ENCODE peak calls at places on chromosomes 6 and 20, in nine cellular contexts. C is Peyer's patch; T is GM12878; L is CD8-positive, alpha-beta T cell; V is esophagus muscularis mucosa; W is right lobe of liver; U is H9; P is mesenchymal stem cell; E is mammary epithelial cell. I is an unnamed sample. For H3K27me3, the result is how much of the 10 kb centered on the place peaks cover.

GRCh38 chr6:52087498-52087999 is at the start of gene PKHD1:
- DNase-seq in C (no peak), V (no peak), W (no peak), E (peak), L (no peak), T (no peak), P (no peak), U (no peak), I (peak)

GRCh38 chr20:19211661-19212523 is 550 bp upstream of the SLC24A3 start:
- DNase-seq in U (peak), P (no peak), T (no peak), V (no peak), E (no peak), W (peak), C (no peak), L (no peak), I (peak)

GRCh38 chr20:5933802-5934436 is 16.4 kb downstream of the TRMT6 start:
- DNase-seq in P (peak), W (no peak), C (no peak), E (no peak), V (no peak), T (peak), L (no peak), U (no peak), I (peak)

GRCh38 chr6:158803733-158804143 is 15.4 kb downstream of the EZR start:
- DNase-seq in T (no peak), L (peak), U (no peak), P (peak), V (no peak), W (no peak), C (peak), E (peak), I (no peak)

GRCh38 chr6:3125832-3126231 is 7.3 kb downstream of the BPHL start:
- DNase-seq in P (no peak), V (no peak), C (no peak), T (no peak), W (no peak), U (no peak), L (no peak), E (no peak), I (no peak)

GRCh38 chr6:139391709-139392108 is 17.3 kb upstream of the CITED2 start:
- DNase-seq in T (no peak), E (no peak), W (no peak), L (no peak), P (no peak), C (no peak), U (no peak), V (peak), I (no peak)

GRCh38 chr6:122714059-122714458 is 65.5 kb upstream of the FABP7 start:
- DNase-seq in C (no peak), E (no peak), U (no peak), L (no peak), T (no peak), V (no peak), W (no peak), P (no peak), I (no peak)

GRCh38 chr6:122845916-122846632 is 57.0 kb downstream of the SMPDL3A start:
- DNase-seq in P (peak), E (no peak), V (no peak), T (no peak), U (no peak), L (no peak), W (no peak), C (no peak), I (no peak)

GRCh38 chr20:34703061-34703572 is 1.0 kb upstream of the TP53INP2 start:
- DNase-seq in E (no peak), C (no peak), W (no peak), P (no peak), U (no peak), V (no peak), L (no peak), T (no peak), I (no peak)

GRCh38 chr6:134379086-134379485 is 61.2 kb upstream of the SGK1 start:
- DNase-seq in U (peak), L (no peak), E (peak), T (peak), P (no peak), V (no peak), C (peak), W (no peak), I (peak)

GRCh38 chr6:75117701-75118100 is 88.2 kb downstream of the COL12A1 start:
- DNase-seq in V (no peak), C (no peak), W (no peak), U (no peak), E (no peak), P (no peak), L (no peak), T (no peak), I (no peak)

GRCh38 chr6:74932214-74932923 is 273.5 kb downstream of the COL12A1 start:
- DNase-seq in C (no peak), L (no peak), T (no peak), V (no peak), U (no peak), P (peak), E (no peak), W (no peak), I (no peak)

GRCh38 chr20:11468880-11469279 is 448.8 kb upstream of the BTBD3 start:
- DNase-seq in U (no peak), T (no peak), E (no peak), W (no peak), L (no peak), P (no peak), C (no peak), V (no peak), I (no peak)

GRCh38 chr20:50312682-50313187 is 122.1 kb downstream of the CEBPB start:
- DNase-seq in L (no peak), E (peak), P (peak), C (peak), W (peak), T (no peak), U (no peak), V (peak), I (no peak)

GRCh38 chr6:150245148-150245547 is 102.3 kb downstream of the PPP1R14C start:
- DNase-seq in C (no peak), W (no peak), U (no peak), P (no peak), V (no peak), L (no peak), T (no peak), E (no peak), I (no peak)

GRCh38 chr6:42702200-42702599 is 20.2 kb downstream of the PRPH2 start:
- DNase-seq in W (no peak), P (peak), U (no peak), E (peak), C (no peak), V (no peak), T (no peak), L (no peak), I (no peak)

GRCh38 chr6:52598123-52598823 is 21.4 kb upstream of the TRAM2 start:
- DNase-seq in C (peak), T (no peak), L (no peak), E (no peak), W (peak), P (peak), V (no peak), U (peak), I (peak)

GRCh38 chr20:56322661-56323060 is 36.1 kb upstream of the FAM210B start:
- DNase-seq in P (no peak), C (no peak), V (no peak), L (no peak), T (no peak), W (no peak), E (no peak), U (no peak), I (no peak)

GRCh38 chr6:10578718-10579117 is 57.6 kb downstream of the GCNT2 start:
- DNase-seq in L (no peak), P (no peak), T (no peak), V (no peak), C (no peak), U (no peak), E (no peak), W (no peak), I (no peak)

GRCh38 chr6:128882991-128883571 is at the start of gene LAMA2:
- DNase-seq in V (peak), P (peak), L (no peak), W (peak), U (peak), E (no peak), C (peak), T (no peak), I (peak)

GRCh38 chr6:6405031-6405430 is 84.6 kb upstream of the F13A1 start:
- DNase-seq in T (no peak), C (no peak), W (no peak), P (no peak), L (no peak), E (no peak), U (no peak), V (no peak), I (no peak)

DNA sequence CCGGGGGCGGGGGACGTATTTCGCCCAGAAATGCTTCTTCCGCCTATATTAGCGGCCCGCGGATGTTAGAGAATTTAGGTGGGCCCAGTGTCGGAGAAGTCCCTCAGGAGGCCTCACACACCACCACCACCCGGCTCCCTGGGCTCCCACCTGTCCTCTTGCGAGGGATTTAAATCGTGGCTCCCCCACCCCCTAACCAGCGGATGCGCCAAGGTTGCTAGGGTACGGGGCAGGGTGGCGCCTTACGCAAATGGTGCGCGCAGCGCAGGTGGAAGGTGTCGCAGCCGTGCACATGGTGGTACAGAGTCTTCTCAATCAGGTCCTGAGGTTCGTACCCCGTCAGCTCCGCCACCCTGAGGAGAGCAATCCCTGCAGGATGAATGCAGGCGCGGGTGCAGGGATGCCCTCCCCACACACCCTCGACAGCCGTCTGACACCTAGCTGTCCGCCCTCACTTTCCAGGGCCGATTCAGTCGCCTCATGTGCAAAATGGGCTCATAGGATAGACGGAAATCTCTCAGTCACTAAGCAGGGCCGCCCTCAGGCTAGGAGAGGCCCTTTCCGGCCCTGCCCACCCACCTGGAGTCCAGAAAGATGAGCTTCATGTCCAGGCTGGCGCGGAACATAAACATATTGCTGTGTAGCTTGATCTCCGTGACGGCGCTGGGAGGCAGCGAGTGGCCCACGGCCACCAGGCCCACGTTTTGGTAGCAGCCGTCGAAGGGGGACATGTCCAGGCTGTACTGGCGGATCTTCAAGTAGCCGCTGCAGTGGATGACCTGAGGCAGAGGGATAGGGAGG is 16.6 kb downstream of the SIM1 start:
- DNase-seq in E (no peak), T (no peak), C (no peak), U (peak), W (no peak), P (no peak), V (peak), L (no peak), I (peak)
- H3K27me3 ChIP-seq in E (under half), T (under half), C (under half), U (half or more), W (under half), P (half or more), V (half or more), L (under half), I (half or more)

DNA sequence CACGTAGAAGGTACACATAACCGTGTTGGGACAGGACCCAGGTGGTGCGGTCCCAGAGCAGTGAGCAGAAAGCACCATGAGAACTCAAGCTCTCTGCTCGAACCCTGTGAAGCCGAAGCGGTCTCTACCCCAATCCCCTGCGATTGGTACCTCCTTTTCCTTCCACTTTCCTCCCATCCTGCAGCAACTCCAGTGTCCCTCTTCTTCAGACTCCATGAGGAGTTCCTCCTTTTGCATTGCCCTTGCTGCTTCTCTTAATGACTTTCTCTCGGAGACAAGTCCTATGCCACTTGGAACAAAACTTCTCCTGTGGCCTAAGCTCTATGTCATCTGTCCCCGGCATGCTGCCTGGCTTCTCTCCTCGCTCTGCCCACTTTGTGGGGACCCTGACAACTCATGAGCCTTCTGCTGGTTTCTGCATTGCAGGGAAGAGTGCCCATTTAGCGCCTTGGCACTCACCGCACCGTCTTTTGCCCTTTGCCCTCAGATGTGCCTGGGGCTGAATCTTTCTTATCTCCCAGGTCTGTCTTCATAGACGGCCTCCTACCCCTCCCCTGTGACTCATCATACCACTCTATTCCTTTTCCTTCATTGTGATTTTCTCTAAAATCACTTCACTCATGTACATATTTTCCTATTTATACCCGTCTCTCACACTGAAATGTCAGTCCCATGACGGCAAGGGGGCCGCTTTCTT is 9.2 kb upstream of the ZNF831 start:
- DNase-seq in T (no peak), L (no peak), P (no peak), V (no peak), W (no peak), U (no peak), E (no peak), C (peak), I (no peak)
- H3K27me3 ChIP-seq in T (under half), L (under half), P (under half), V (under half), W (under half), U (under half), E (under half), C (under half), I (under half)

DNA sequence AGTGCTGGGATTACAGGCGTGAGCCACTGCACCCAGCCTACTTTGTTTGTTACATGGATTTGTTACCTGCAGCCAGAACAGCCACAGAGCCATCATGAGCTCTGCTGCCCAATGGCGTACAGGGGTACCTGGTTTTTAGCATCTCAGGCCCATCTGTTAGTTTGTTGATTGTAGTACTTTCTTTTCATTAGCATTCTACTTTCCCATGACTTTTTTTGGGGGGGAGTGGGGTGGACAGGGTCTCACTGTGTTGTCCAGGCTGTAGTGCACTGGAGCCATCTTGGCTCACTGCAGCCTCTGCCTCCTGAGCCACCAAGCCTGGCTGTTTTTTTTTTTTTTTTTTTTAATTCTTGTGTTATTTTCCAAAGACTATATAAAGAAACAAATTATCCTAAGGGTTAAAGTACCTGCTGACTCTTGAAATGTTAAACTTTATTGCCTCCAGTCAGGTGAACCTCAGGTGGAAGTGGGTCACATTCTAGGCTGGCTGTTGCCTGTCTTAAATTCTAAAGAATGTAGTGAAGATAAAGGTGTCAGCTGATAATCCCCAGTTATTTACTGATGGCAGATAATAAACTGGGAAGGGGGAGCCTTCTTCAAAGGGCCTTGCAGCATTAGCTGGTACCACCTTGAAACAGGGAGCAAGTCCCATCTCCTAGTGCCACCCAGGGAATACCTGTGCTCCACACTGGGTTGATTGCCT is 15.2 kb downstream of the NEU1 start:
- DNase-seq in W (no peak), V (no peak), C (no peak), L (no peak), E (no peak), U (no peak), T (no peak), P (no peak), I (no peak)
- H3K27me3 ChIP-seq in W (under half), V (under half), C (under half), L (under half), E (under half), U (under half), T (under half), P (under half), I (under half)

GRCh38 chr20:47781631-47782030 is 3.6 kb downstream of the SULF2 start:
- DNase-seq in V (no peak), W (no peak), L (no peak), C (no peak), T (no peak), E (no peak), P (no peak), U (no peak), I (no peak)
- H3K27me3 ChIP-seq in V (under half), W (under half), L (under half), C (under half), T (under half), E (under half), P (under half), U (under half), I (under half)

GRCh38 chr20:63484236-63484635 is 11.8 kb upstream of the KCNQ2 start:
- DNase-seq in T (no peak), C (no peak), U (no peak), L (no peak), E (no peak), P (no peak), W (no peak), V (no peak), I (no peak)

GRCh38 chr20:63487116-63487764 is 11.6 kb downstream of the EEF1A2 start:
- DNase-seq in V (no peak), L (no peak), P (no peak), U (no peak), C (no peak), T (no peak), W (no peak), E (no peak), I (no peak)

GRCh38 chr20:63487781-63488241 is 11.1 kb downstream of the EEF1A2 start:
- DNase-seq in W (no peak), V (no peak), P (no peak), C (no peak), U (no peak), T (no peak), E (no peak), L (no peak), I (no peak)

GRCh38 chr20:63484651-63485403 is 12.4 kb upstream of the KCNQ2 start:
- DNase-seq in P (no peak), L (no peak), E (no peak), W (no peak), U (no peak), V (no peak), C (no peak), T (no peak), I (no peak)

DNA sequence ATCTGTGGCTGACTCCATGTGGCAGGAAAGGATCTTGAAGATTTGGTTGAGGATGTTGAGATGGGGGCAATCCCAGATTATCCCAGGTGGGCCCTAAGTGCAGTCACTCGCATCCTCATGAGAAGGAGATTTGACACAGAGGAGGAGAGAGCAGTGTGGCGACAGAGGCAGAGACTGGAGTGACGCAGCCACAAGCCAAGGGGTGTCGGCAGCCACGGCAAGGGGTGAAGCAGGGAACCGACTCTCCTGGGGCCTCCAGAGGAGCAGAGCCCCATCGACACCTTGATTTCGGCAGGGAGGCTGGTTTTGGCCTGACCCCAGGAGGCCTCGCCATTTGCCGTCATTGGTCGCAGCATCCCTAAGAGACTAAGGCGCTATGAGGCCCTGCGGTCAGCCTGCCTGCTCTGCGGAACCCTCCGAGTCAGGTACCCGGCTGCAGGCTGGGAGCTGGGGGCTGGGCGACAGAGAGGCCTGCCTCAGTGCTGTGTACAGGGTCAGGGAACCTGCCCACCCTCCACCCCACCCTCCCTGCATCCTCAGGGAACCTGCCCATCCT is 12.5 kb downstream of the EEF1A2 start:
- DNase-seq in U (no peak), V (no peak), C (no peak), P (no peak), W (no peak), T (no peak), E (no peak), L (no peak), I (no peak)
- H3K27me3 ChIP-seq in U (under half), V (under half), C (under half), P (half or more), W (under half), T (under half), E (under half), L (under half), I (under half)

I was measured in H7.